ENCODE peak calls at places on chromosomes 1 and 21, in ten cellular contexts. One of them, this sample, is unnamed.
A peak's percentile ranks its signal among the peaks of the same experiment; 100 is the strongest.

GRCh38 chr21:32007461-32007860 is 134.6 kb downstream of the HUNK start:
- DNase-seq in neuronal stem cell: no peak
- DNase-seq in CD8-positive, alpha-beta memory T cell: no peak
- DNase-seq in small intestine: no peak
- DNase-seq in colonic mucosa: no peak
- DNase-seq in Peyer's patch: no peak
- DNase-seq in left lung: no peak
- DNase-seq in SJSA1: peak; percentile 91
- DNase-seq in tibial artery: no peak
- DNase-seq in osteoblast: no peak
- DNase-seq in this sample: no peak

GRCh38 chr1:117673405-117673804 is 67.6 kb downstream of the TENT5C start:
- DNase-seq in SJSA1: no peak
- DNase-seq in CD8-positive, alpha-beta memory T cell: no peak
- DNase-seq in Peyer's patch: no peak
- DNase-seq in osteoblast: peak; percentile 76
- DNase-seq in small intestine: no peak
- DNase-seq in neuronal stem cell: no peak
- DNase-seq in colonic mucosa: peak; percentile 14
- DNase-seq in left lung: no peak
- DNase-seq in tibial artery: no peak
- DNase-seq in this sample: no peak

GRCh38 chr1:219833214-219833816 is 95.0 kb downstream of the SLC30A10 start:
- DNase-seq in small intestine: no peak
- DNase-seq in left lung: no peak
- DNase-seq in tibial artery: no peak
- DNase-seq in colonic mucosa: no peak
- DNase-seq in Peyer's patch: no peak
- DNase-seq in neuronal stem cell: no peak
- DNase-seq in osteoblast: no peak
- DNase-seq in CD8-positive, alpha-beta memory T cell: no peak
- DNase-seq in SJSA1: no peak
- DNase-seq in this sample: no peak

GRCh38 chr1:59294423-59294822 is 2.5 kb upstream of the FGGY start:
- DNase-seq in CD8-positive, alpha-beta memory T cell: no peak
- DNase-seq in small intestine: no peak
- DNase-seq in neuronal stem cell: no peak
- DNase-seq in osteoblast: no peak
- DNase-seq in colonic mucosa: no peak
- DNase-seq in tibial artery: no peak
- DNase-seq in Peyer's patch: no peak
- DNase-seq in SJSA1: no peak
- DNase-seq in left lung: no peak
- DNase-seq in this sample: no peak

GRCh38 chr1:242854466-242854865 is 330.0 kb upstream of the PLD5 start:
- DNase-seq in small intestine: no peak
- DNase-seq in osteoblast: no peak
- DNase-seq in left lung: no peak
- DNase-seq in colonic mucosa: no peak
- DNase-seq in tibial artery: no peak
- DNase-seq in CD8-positive, alpha-beta memory T cell: no peak
- DNase-seq in Peyer's patch: no peak
- DNase-seq in SJSA1: no peak
- DNase-seq in neuronal stem cell: no peak
- DNase-seq in this sample: no peak

GRCh38 chr21:44970766-44971671 is 31.2 kb downstream of the SLX9 start:
- DNase-seq in CD8-positive, alpha-beta memory T cell: no peak
- DNase-seq in Peyer's patch: no peak
- DNase-seq in SJSA1: no peak
- DNase-seq in colonic mucosa: no peak
- DNase-seq in neuronal stem cell: no peak
- DNase-seq in osteoblast: peak; percentile 61
- DNase-seq in left lung: no peak
- DNase-seq in small intestine: no peak
- DNase-seq in tibial artery: no peak
- DNase-seq in this sample: no peak

GRCh38 chr1:20601123-20601825 is 12.4 kb downstream of the CDA start:
- DNase-seq in small intestine: no peak
- DNase-seq in osteoblast: peak; percentile 84
- DNase-seq in SJSA1: no peak
- DNase-seq in CD8-positive, alpha-beta memory T cell: no peak
- DNase-seq in Peyer's patch: no peak
- DNase-seq in left lung: no peak
- DNase-seq in neuronal stem cell: no peak
- DNase-seq in tibial artery: no peak
- DNase-seq in colonic mucosa: no peak
- DNase-seq in this sample: peak; percentile 38

GRCh38 chr1:93670141-93670540 is 11.5 kb downstream of the BCAR3 start:
- DNase-seq in CD8-positive, alpha-beta memory T cell: no peak
- DNase-seq in small intestine: no peak
- DNase-seq in osteoblast: peak; percentile 66
- DNase-seq in colonic mucosa: no peak
- DNase-seq in neuronal stem cell: no peak
- DNase-seq in Peyer's patch: no peak
- DNase-seq in tibial artery: no peak
- DNase-seq in left lung: no peak
- DNase-seq in SJSA1: peak; percentile 66
- DNase-seq in this sample: peak; percentile 90

GRCh38 chr1:91569411-91570104 is 68.9 kb downstream of the CDC7 start:
- DNase-seq in SJSA1: peak; percentile 76
- DNase-seq in left lung: peak; percentile 88
- DNase-seq in tibial artery: peak; percentile 95
- DNase-seq in small intestine: no peak
- DNase-seq in colonic mucosa: peak; percentile 76
- DNase-seq in CD8-positive, alpha-beta memory T cell: no peak
- DNase-seq in Peyer's patch: peak; percentile 72
- DNase-seq in neuronal stem cell: no peak
- DNase-seq in osteoblast: peak; percentile 90
- DNase-seq in this sample: peak; percentile 32

GRCh38 chr1:75643460-75643859 is 32.5 kb upstream of the SLC44A5 start:
- DNase-seq in small intestine: no peak
- DNase-seq in colonic mucosa: no peak
- DNase-seq in CD8-positive, alpha-beta memory T cell: no peak
- DNase-seq in left lung: no peak
- DNase-seq in Peyer's patch: no peak
- DNase-seq in SJSA1: no peak
- DNase-seq in tibial artery: no peak
- DNase-seq in osteoblast: no peak
- DNase-seq in neuronal stem cell: no peak
- DNase-seq in this sample: no peak

GRCh38 chr21:35775778-35776515 is 284.4 kb downstream of the SETD4 start:
- DNase-seq in small intestine: no peak
- DNase-seq in colonic mucosa: no peak
- DNase-seq in CD8-positive, alpha-beta memory T cell: no peak
- DNase-seq in tibial artery: no peak
- DNase-seq in neuronal stem cell: no peak
- DNase-seq in Peyer's patch: no peak
- DNase-seq in left lung: no peak
- DNase-seq in SJSA1: no peak
- DNase-seq in osteoblast: no peak
- DNase-seq in this sample: no peak
- H3K27ac ChIP-seq in small intestine: no peak overlapping the region
- H3K27ac ChIP-seq in colonic mucosa: no peak overlapping the region
- H3K27ac ChIP-seq in CD8-positive, alpha-beta memory T cell: no peak overlapping the region
- H3K27ac ChIP-seq in tibial artery: no peak overlapping the region
- H3K27ac ChIP-seq in neuronal stem cell: no peak overlapping the region
- H3K27ac ChIP-seq in Peyer's patch: no peak overlapping the region
- H3K27ac ChIP-seq in left lung: no peak overlapping the region
- H3K27ac ChIP-seq in SJSA1: no peak overlapping the region
- H3K27ac ChIP-seq in osteoblast: no peak overlapping the region
- H3K27ac ChIP-seq in this sample: no peak overlapping the region

DNA sequence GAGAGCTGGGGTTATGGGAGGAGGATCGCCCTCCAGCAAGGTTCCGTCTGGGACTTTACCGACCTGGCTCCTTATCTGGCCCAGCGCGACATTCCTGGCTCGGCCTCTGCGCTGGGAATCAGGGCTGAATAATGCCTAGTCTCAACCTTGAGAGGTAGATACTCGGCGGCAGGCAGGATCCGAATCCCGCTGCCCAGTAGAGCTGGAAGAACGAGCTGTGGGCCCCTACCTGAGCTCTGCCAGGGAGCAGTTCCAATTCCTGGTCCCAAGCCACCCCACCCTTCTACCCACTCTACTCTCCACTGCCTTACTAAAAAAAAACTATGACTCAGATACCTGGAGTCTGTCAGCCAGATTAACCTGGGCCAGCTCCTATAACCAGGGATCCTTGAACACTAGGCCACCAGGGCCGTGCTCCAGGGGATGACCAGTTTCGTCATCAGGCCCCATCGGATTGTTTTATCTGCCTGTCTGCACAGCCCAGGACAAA is 53.6 kb downstream of the RHBG start:
- DNase-seq in tibial artery: no peak
- DNase-seq in neuronal stem cell: no peak
- DNase-seq in small intestine: no peak
- DNase-seq in colonic mucosa: no peak
- DNase-seq in CD8-positive, alpha-beta memory T cell: no peak
- DNase-seq in Peyer's patch: no peak
- DNase-seq in SJSA1: peak; percentile 31
- DNase-seq in left lung: no peak
- DNase-seq in osteoblast: peak; percentile 69
- DNase-seq in this sample: no peak
- H3K27me3 ChIP-seq in tibial artery: peaks cover 97% of the 10 kb centered on the region
- H3K27me3 ChIP-seq in neuronal stem cell: peaks cover 100% of the 10 kb centered on the region
- H3K27me3 ChIP-seq in small intestine: peaks cover 6% of the 10 kb centered on the region
- H3K27me3 ChIP-seq in colonic mucosa: peaks cover 60% of the 10 kb centered on the region
- H3K27me3 ChIP-seq in CD8-positive, alpha-beta memory T cell: peaks cover 46% of the 10 kb centered on the region
- H3K27me3 ChIP-seq in Peyer's patch: no peaks in the 10 kb centered on the region
- H3K27me3 ChIP-seq in SJSA1: peaks cover 93% of the 10 kb centered on the region
- H3K27me3 ChIP-seq in left lung: peaks cover 100% of the 10 kb centered on the region
- H3K27me3 ChIP-seq in osteoblast: peaks cover 96% of the 10 kb centered on the region
- H3K27me3 ChIP-seq in this sample: no peaks in the 10 kb centered on the region

GRCh38 chr1:15493869-15494390 is 18.0 kb downstream of the CELA2B start:
- DNase-seq in CD8-positive, alpha-beta memory T cell: no peak
- DNase-seq in SJSA1: no peak
- DNase-seq in tibial artery: no peak
- DNase-seq in small intestine: no peak
- DNase-seq in left lung: no peak
- DNase-seq in Peyer's patch: no peak
- DNase-seq in neuronal stem cell: no peak
- DNase-seq in osteoblast: no peak
- DNase-seq in colonic mucosa: no peak
- DNase-seq in this sample: no peak

GRCh38 chr1:15485534-15486091 is 9.7 kb downstream of the CELA2B start:
- DNase-seq in CD8-positive, alpha-beta memory T cell: no peak
- DNase-seq in neuronal stem cell: no peak
- DNase-seq in Peyer's patch: no peak
- DNase-seq in tibial artery: no peak
- DNase-seq in osteoblast: peak; percentile 39
- DNase-seq in colonic mucosa: no peak
- DNase-seq in small intestine: no peak
- DNase-seq in left lung: no peak
- DNase-seq in SJSA1: no peak
- DNase-seq in this sample: no peak

GRCh38 chr1:15483971-15484370 is 8.1 kb downstream of the CELA2B start:
- DNase-seq in small intestine: no peak
- DNase-seq in CD8-positive, alpha-beta memory T cell: no peak
- DNase-seq in Peyer's patch: no peak
- DNase-seq in osteoblast: no peak
- DNase-seq in left lung: no peak
- DNase-seq in SJSA1: no peak
- DNase-seq in neuronal stem cell: no peak
- DNase-seq in colonic mucosa: no peak
- DNase-seq in tibial artery: no peak
- DNase-seq in this sample: no peak

GRCh38 chr1:15492572-15492971 is 16.7 kb downstream of the CELA2B start:
- DNase-seq in CD8-positive, alpha-beta memory T cell: no peak
- DNase-seq in small intestine: no peak
- DNase-seq in SJSA1: no peak
- DNase-seq in osteoblast: no peak
- DNase-seq in left lung: no peak
- DNase-seq in Peyer's patch: no peak
- DNase-seq in neuronal stem cell: no peak
- DNase-seq in colonic mucosa: no peak
- DNase-seq in tibial artery: no peak
- DNase-seq in this sample: no peak

DNA sequence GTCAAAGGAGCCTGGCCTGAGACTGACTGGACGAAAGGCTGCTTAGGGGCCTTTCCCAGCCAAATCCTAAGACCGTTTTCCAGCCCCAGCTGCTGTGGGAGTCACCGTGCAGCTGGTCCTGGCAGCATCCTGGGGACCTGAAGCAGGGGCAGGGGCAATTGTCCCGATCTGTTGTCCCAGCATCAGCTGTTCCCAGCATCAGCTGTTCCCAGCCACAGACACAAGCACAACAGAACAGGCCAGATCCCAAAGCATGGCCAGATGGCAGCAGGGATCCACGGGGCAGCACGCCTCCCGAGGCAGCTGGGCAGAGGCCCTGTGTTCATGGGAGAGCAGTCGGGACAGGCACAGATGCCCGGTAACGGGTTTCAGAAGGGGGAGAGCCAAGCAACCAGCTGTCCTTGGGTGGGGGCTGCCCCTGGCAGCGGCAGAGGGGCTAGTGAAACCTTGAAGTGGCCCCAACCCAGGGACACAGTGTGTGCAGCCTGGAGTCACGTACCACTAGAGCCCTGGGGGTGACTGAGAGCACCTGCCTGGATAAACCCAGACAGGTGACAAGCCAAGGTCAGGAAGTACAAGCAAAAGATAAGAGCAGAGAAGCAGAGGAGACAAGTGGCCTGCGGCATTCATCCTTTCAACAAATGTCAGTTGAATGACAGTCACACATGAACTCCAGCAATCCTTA is 13.3 kb downstream of the CELA2B start:
- DNase-seq in Peyer's patch: no peak
- DNase-seq in neuronal stem cell: no peak
- DNase-seq in colonic mucosa: no peak
- DNase-seq in SJSA1: no peak
- DNase-seq in tibial artery: no peak
- DNase-seq in osteoblast: peak; percentile 53
- DNase-seq in small intestine: peak; percentile 4
- DNase-seq in CD8-positive, alpha-beta memory T cell: no peak
- DNase-seq in left lung: no peak
- DNase-seq in this sample: no peak
- H3K4me1 ChIP-seq in Peyer's patch: no peaks in the 10 kb centered on the region
- H3K4me1 ChIP-seq in neuronal stem cell: no peaks in the 10 kb centered on the region
- H3K4me1 ChIP-seq in colonic mucosa: no peaks in the 10 kb centered on the region
- H3K4me1 ChIP-seq in SJSA1: no peaks in the 10 kb centered on the region
- H3K4me1 ChIP-seq in tibial artery: no peaks in the 10 kb centered on the region
- H3K4me1 ChIP-seq in osteoblast: no peaks in the 10 kb centered on the region
- H3K4me1 ChIP-seq in small intestine: no peaks in the 10 kb centered on the region
- H3K4me1 ChIP-seq in CD8-positive, alpha-beta memory T cell: no peaks in the 10 kb centered on the region
- H3K4me1 ChIP-seq in left lung: no peaks in the 10 kb centered on the region
- H3K4me1 ChIP-seq in this sample: no peaks in the 10 kb centered on the region

GRCh38 chr1:96633695-96634094 is 87.9 kb upstream of the PTBP2 start:
- DNase-seq in tibial artery: no peak
- DNase-seq in Peyer's patch: no peak
- DNase-seq in small intestine: no peak
- DNase-seq in osteoblast: no peak
- DNase-seq in CD8-positive, alpha-beta memory T cell: no peak
- DNase-seq in SJSA1: no peak
- DNase-seq in neuronal stem cell: no peak
- DNase-seq in left lung: no peak
- DNase-seq in colonic mucosa: no peak
- DNase-seq in this sample: no peak

GRCh38 chr1:96634863-96635262 is 86.7 kb upstream of the PTBP2 start:
- DNase-seq in small intestine: no peak
- DNase-seq in colonic mucosa: no peak
- DNase-seq in neuronal stem cell: no peak
- DNase-seq in Peyer's patch: no peak
- DNase-seq in CD8-positive, alpha-beta memory T cell: no peak
- DNase-seq in osteoblast: no peak
- DNase-seq in tibial artery: no peak
- DNase-seq in left lung: no peak
- DNase-seq in SJSA1: no peak
- DNase-seq in this sample: no peak

GRCh38 chr1:96632045-96632664 is 89.4 kb upstream of the PTBP2 start:
- DNase-seq in neuronal stem cell: no peak
- DNase-seq in Peyer's patch: no peak
- DNase-seq in tibial artery: no peak
- DNase-seq in osteoblast: no peak
- DNase-seq in SJSA1: no peak
- DNase-seq in small intestine: no peak
- DNase-seq in colonic mucosa: no peak
- DNase-seq in CD8-positive, alpha-beta memory T cell: no peak
- DNase-seq in left lung: no peak
- DNase-seq in this sample: no peak
- H3K27ac ChIP-seq in neuronal stem cell: no peak overlapping the region
- H3K27ac ChIP-seq in Peyer's patch: no peak overlapping the region
- H3K27ac ChIP-seq in tibial artery: no peak overlapping the region
- H3K27ac ChIP-seq in osteoblast: no peak overlapping the region
- H3K27ac ChIP-seq in SJSA1: no peak overlapping the region
- H3K27ac ChIP-seq in small intestine: no peak overlapping the region
- H3K27ac ChIP-seq in colonic mucosa: no peak overlapping the region
- H3K27ac ChIP-seq in CD8-positive, alpha-beta memory T cell: no peak overlapping the region
- H3K27ac ChIP-seq in left lung: no peak overlapping the region
- H3K27ac ChIP-seq in this sample: no peak overlapping the region

This sample was measured in testis.